ENCODE peak calls at places on chromosomes 16 and 17, in six cellular contexts. One of them, this sample, is unnamed.

GRCh38 chr17:42310281-42311156 is 22.2 kb downstream of the STAT5A start:
- DNase-seq in effector memory CD4-positive, alpha-beta T cell: no peak
- DNase-seq in foreskin fibroblast: no peak
- DNase-seq in lower leg skin: no peak
- DNase-seq in sigmoid colon: no peak
- DNase-seq in pancreas: no peak
- DNase-seq in this sample: no peak

GRCh38 chr17:60525624-60526514 is at the start of gene APPBP2:
- DNase-seq in effector memory CD4-positive, alpha-beta T cell: peak
- DNase-seq in foreskin fibroblast: peak
- DNase-seq in lower leg skin: peak
- DNase-seq in sigmoid colon: peak
- DNase-seq in pancreas: peak
- DNase-seq in this sample: peak

GRCh38 chr16:89256651-89257254 is 39.2 kb downstream of the ZNF778 start:
- DNase-seq in effector memory CD4-positive, alpha-beta T cell: peak
- DNase-seq in foreskin fibroblast: peak
- DNase-seq in lower leg skin: no peak
- DNase-seq in sigmoid colon: peak
- DNase-seq in pancreas: no peak
- DNase-seq in this sample: no peak

GRCh38 chr17:40854175-40854814 is 12.7 kb downstream of the KRT12 start:
- DNase-seq in effector memory CD4-positive, alpha-beta T cell: no peak
- DNase-seq in foreskin fibroblast: peak
- DNase-seq in lower leg skin: no peak
- DNase-seq in sigmoid colon: no peak
- DNase-seq in pancreas: no peak
- DNase-seq in this sample: peak

GRCh38 chr16:27429330-27429871 is 27.4 kb downstream of the IL21R start:
- DNase-seq in effector memory CD4-positive, alpha-beta T cell: no peak
- DNase-seq in foreskin fibroblast: no peak
- DNase-seq in lower leg skin: no peak
- DNase-seq in sigmoid colon: peak
- DNase-seq in pancreas: no peak
- DNase-seq in this sample: no peak

GRCh38 chr16:87780385-87780989 is 14.7 kb upstream of the KLHDC4 start:
- DNase-seq in effector memory CD4-positive, alpha-beta T cell: peak
- DNase-seq in foreskin fibroblast: no peak
- DNase-seq in lower leg skin: no peak
- DNase-seq in sigmoid colon: no peak
- DNase-seq in pancreas: no peak
- DNase-seq in this sample: no peak

GRCh38 chr17:21168555-21168865 is 41.7 kb downstream of the DHRS7B start:
- DNase-seq in effector memory CD4-positive, alpha-beta T cell: no peak
- DNase-seq in foreskin fibroblast: no peak
- DNase-seq in lower leg skin: no peak
- DNase-seq in sigmoid colon: no peak
- DNase-seq in pancreas: no peak
- DNase-seq in this sample: no peak

GRCh38 chr17:13230908-13231307 is 213.1 kb upstream of the ELAC2 start:
- DNase-seq in effector memory CD4-positive, alpha-beta T cell: no peak
- DNase-seq in foreskin fibroblast: no peak
- DNase-seq in lower leg skin: no peak
- DNase-seq in sigmoid colon: no peak
- DNase-seq in pancreas: no peak
- DNase-seq in this sample: no peak

GRCh38 chr17:79393358-79394038 is 217.4 kb downstream of the RBFOX3 start:
- DNase-seq in effector memory CD4-positive, alpha-beta T cell: peak
- DNase-seq in foreskin fibroblast: peak
- DNase-seq in lower leg skin: peak
- DNase-seq in sigmoid colon: no peak
- DNase-seq in pancreas: peak
- DNase-seq in this sample: no peak

GRCh38 chr17:19237389-19238166 is 412 bp downstream of the EPN2 start:
- DNase-seq in effector memory CD4-positive, alpha-beta T cell: peak
- DNase-seq in foreskin fibroblast: no peak
- DNase-seq in lower leg skin: no peak
- DNase-seq in sigmoid colon: peak
- DNase-seq in pancreas: peak
- DNase-seq in this sample: no peak

GRCh38 chr17:17305282-17305801 is 2.2 kb downstream of the NT5M start:
- DNase-seq in effector memory CD4-positive, alpha-beta T cell: peak
- DNase-seq in foreskin fibroblast: no peak
- DNase-seq in lower leg skin: peak
- DNase-seq in sigmoid colon: no peak
- DNase-seq in pancreas: no peak
- DNase-seq in this sample: no peak

GRCh38 chr17:45437461-45438283 is 5.0 kb upstream of the ARHGAP27 start:
- DNase-seq in effector memory CD4-positive, alpha-beta T cell: no peak
- DNase-seq in foreskin fibroblast: no peak
- DNase-seq in lower leg skin: no peak
- DNase-seq in sigmoid colon: peak
- DNase-seq in pancreas: no peak
- DNase-seq in this sample: no peak

GRCh38 chr17:42347198-42347597 is 41.0 kb downstream of the STAT3 start:
- DNase-seq in effector memory CD4-positive, alpha-beta T cell: no peak
- DNase-seq in foreskin fibroblast: peak
- DNase-seq in lower leg skin: peak
- DNase-seq in sigmoid colon: peak
- DNase-seq in pancreas: peak
- DNase-seq in this sample: no peak

GRCh38 chr16:11692651-11693050 is 24.4 kb downstream of the SNN start:
- DNase-seq in effector memory CD4-positive, alpha-beta T cell: no peak
- DNase-seq in foreskin fibroblast: no peak
- DNase-seq in lower leg skin: no peak
- DNase-seq in sigmoid colon: peak
- DNase-seq in pancreas: no peak
- DNase-seq in this sample: no peak

GRCh38 chr16:70772493-70772892 is 28.5 kb downstream of the VAC14 start:
- DNase-seq in effector memory CD4-positive, alpha-beta T cell: no peak
- DNase-seq in foreskin fibroblast: peak
- DNase-seq in lower leg skin: no peak
- DNase-seq in sigmoid colon: no peak
- DNase-seq in pancreas: no peak
- DNase-seq in this sample: no peak

GRCh38 chr16:87740909-87741424 is 24.8 kb downstream of the KLHDC4 start:
- DNase-seq in effector memory CD4-positive, alpha-beta T cell: no peak
- DNase-seq in foreskin fibroblast: no peak
- DNase-seq in lower leg skin: no peak
- DNase-seq in sigmoid colon: no peak
- DNase-seq in pancreas: no peak
- DNase-seq in this sample: no peak

GRCh38 chr16:87895641-87896141 is 26.4 kb upstream of the SLC7A5 start:
- DNase-seq in effector memory CD4-positive, alpha-beta T cell: peak
- DNase-seq in foreskin fibroblast: peak
- DNase-seq in lower leg skin: peak
- DNase-seq in sigmoid colon: no peak
- DNase-seq in pancreas: no peak
- DNase-seq in this sample: peak

GRCh38 chr17:9672266-9672665 is 26.9 kb downstream of the USP43 start:
- DNase-seq in effector memory CD4-positive, alpha-beta T cell: no peak
- DNase-seq in foreskin fibroblast: no peak
- DNase-seq in lower leg skin: no peak
- DNase-seq in sigmoid colon: no peak
- DNase-seq in pancreas: no peak
- DNase-seq in this sample: no peak

GRCh38 chr17:33055171-33055611 is 63.5 kb downstream of the SPACA3 start:
- DNase-seq in effector memory CD4-positive, alpha-beta T cell: no peak
- DNase-seq in foreskin fibroblast: no peak
- DNase-seq in lower leg skin: no peak
- DNase-seq in sigmoid colon: no peak
- DNase-seq in pancreas: no peak
- DNase-seq in this sample: no peak

GRCh38 chr17:38815576-38816193 is 9.4 kb downstream of the CWC25 start:
- DNase-seq in effector memory CD4-positive, alpha-beta T cell: no peak
- DNase-seq in foreskin fibroblast: peak
- DNase-seq in lower leg skin: no peak
- DNase-seq in sigmoid colon: no peak
- DNase-seq in pancreas: no peak
- DNase-seq in this sample: no peak

GRCh38 chr16:69706256-69706974 is 19.9 kb downstream of the NQO1 start:
- DNase-seq in effector memory CD4-positive, alpha-beta T cell: no peak
- DNase-seq in foreskin fibroblast: no peak
- DNase-seq in lower leg skin: no peak
- DNase-seq in sigmoid colon: no peak
- DNase-seq in pancreas: no peak
- DNase-seq in this sample: no peak

GRCh38 chr16:78275420-78275819 is 176.0 kb downstream of the WWOX start:
- DNase-seq in effector memory CD4-positive, alpha-beta T cell: no peak
- DNase-seq in foreskin fibroblast: no peak
- DNase-seq in lower leg skin: no peak
- DNase-seq in sigmoid colon: no peak
- DNase-seq in pancreas: no peak
- DNase-seq in this sample: no peak

GRCh38 chr17:43927101-43927935 is 15.0 kb downstream of the PPY start:
- DNase-seq in effector memory CD4-positive, alpha-beta T cell: no peak
- DNase-seq in foreskin fibroblast: no peak
- DNase-seq in lower leg skin: no peak
- DNase-seq in sigmoid colon: no peak
- DNase-seq in pancreas: peak
- DNase-seq in this sample: no peak

GRCh38 chr17:81004336-81005015 is 12.8 kb downstream of the CHMP6 start:
- DNase-seq in effector memory CD4-positive, alpha-beta T cell: no peak
- DNase-seq in foreskin fibroblast: no peak
- DNase-seq in lower leg skin: no peak
- DNase-seq in sigmoid colon: no peak
- DNase-seq in pancreas: no peak
- DNase-seq in this sample: no peak
- H3K4me3 ChIP-seq in effector memory CD4-positive, alpha-beta T cell: peak
- H3K4me3 ChIP-seq in foreskin fibroblast: no peak
- H3K4me3 ChIP-seq in lower leg skin: no peak
- H3K4me3 ChIP-seq in sigmoid colon: no peak
- H3K4me3 ChIP-seq in pancreas: no peak
- H3K4me3 ChIP-seq in this sample: peak

GRCh38 chr17:27631409-27631755 is 394 bp downstream of the LGALS9 start:
- DNase-seq in effector memory CD4-positive, alpha-beta T cell: no peak
- DNase-seq in foreskin fibroblast: no peak
- DNase-seq in lower leg skin: no peak
- DNase-seq in sigmoid colon: no peak
- DNase-seq in pancreas: no peak
- DNase-seq in this sample: no peak
- H3K4me3 ChIP-seq in effector memory CD4-positive, alpha-beta T cell: peak
- H3K4me3 ChIP-seq in foreskin fibroblast: no peak
- H3K4me3 ChIP-seq in lower leg skin: no peak
- H3K4me3 ChIP-seq in sigmoid colon: no peak
- H3K4me3 ChIP-seq in pancreas: no peak
- H3K4me3 ChIP-seq in this sample: no peak

GRCh38 chr17:6077746-6078145 is 7.6 kb downstream of the WSCD1 start:
- DNase-seq in effector memory CD4-positive, alpha-beta T cell: no peak
- DNase-seq in foreskin fibroblast: no peak
- DNase-seq in lower leg skin: no peak
- DNase-seq in sigmoid colon: no peak
- DNase-seq in pancreas: no peak
- DNase-seq in this sample: no peak
- H3K4me3 ChIP-seq in effector memory CD4-positive, alpha-beta T cell: no peak
- H3K4me3 ChIP-seq in foreskin fibroblast: no peak
- H3K4me3 ChIP-seq in lower leg skin: no peak
- H3K4me3 ChIP-seq in sigmoid colon: no peak
- H3K4me3 ChIP-seq in pancreas: no peak
- H3K4me3 ChIP-seq in this sample: no peak

GRCh38 chr17:75779987-75780889 is 4.4 kb upstream of the UNK start:
- DNase-seq in effector memory CD4-positive, alpha-beta T cell: no peak
- DNase-seq in foreskin fibroblast: no peak
- DNase-seq in lower leg skin: no peak
- DNase-seq in sigmoid colon: no peak
- DNase-seq in pancreas: no peak
- DNase-seq in this sample: no peak
- H3K4me3 ChIP-seq in effector memory CD4-positive, alpha-beta T cell: no peak
- H3K4me3 ChIP-seq in foreskin fibroblast: no peak
- H3K4me3 ChIP-seq in lower leg skin: no peak
- H3K4me3 ChIP-seq in sigmoid colon: no peak
- H3K4me3 ChIP-seq in pancreas: no peak
- H3K4me3 ChIP-seq in this sample: peak

GRCh38 chr17:28951991-28952975 is 965 bp upstream of the PHF12 start:
- DNase-seq in effector memory CD4-positive, alpha-beta T cell: peak
- DNase-seq in foreskin fibroblast: peak
- DNase-seq in lower leg skin: peak
- DNase-seq in sigmoid colon: peak
- DNase-seq in pancreas: peak
- DNase-seq in this sample: peak
- H3K4me3 ChIP-seq in effector memory CD4-positive, alpha-beta T cell: peak
- H3K4me3 ChIP-seq in foreskin fibroblast: peak
- H3K4me3 ChIP-seq in lower leg skin: peak
- H3K4me3 ChIP-seq in sigmoid colon: peak
- H3K4me3 ChIP-seq in pancreas: peak
- H3K4me3 ChIP-seq in this sample: peak

GRCh38 chr16:55301385-55302008 is 22.5 kb upstream of the IRX6 start:
- DNase-seq in effector memory CD4-positive, alpha-beta T cell: no peak
- DNase-seq in foreskin fibroblast: no peak
- DNase-seq in lower leg skin: no peak
- DNase-seq in sigmoid colon: no peak
- DNase-seq in pancreas: no peak
- DNase-seq in this sample: no peak
- H3K4me3 ChIP-seq in effector memory CD4-positive, alpha-beta T cell: no peak
- H3K4me3 ChIP-seq in foreskin fibroblast: no peak
- H3K4me3 ChIP-seq in lower leg skin: no peak
- H3K4me3 ChIP-seq in sigmoid colon: no peak
- H3K4me3 ChIP-seq in pancreas: no peak
- H3K4me3 ChIP-seq in this sample: no peak